ENCODE peak calls at places on chromosomes 12 and 14, in seven cellular contexts. T is CD8-positive, alpha-beta T cell; K is endodermal cell; F is gastrocnemius medialis; X is lower lobe of right lung; L is body of pancreas; D is transverse colon. Y is an unnamed sample.

GRCh38 chr14:91062600-91062999 is 2.2 kb upstream of the RPS6KA5 start:
- DNase-seq in X (no peak), F (no peak), L (no peak), T (no peak), D (no peak), K (no peak), Y (no peak)

GRCh38 chr12:74412607-74413230 is 124.9 kb upstream of the ATXN7L3B start:
- DNase-seq in L (no peak), D (no peak), K (no peak), T (no peak), X (no peak), F (no peak), Y (no peak)

GRCh38 chr12:91973813-91974212 is 171.8 kb downstream of the BTG1 start:
- DNase-seq in X (no peak), T (no peak), F (no peak), K (no peak), D (no peak), L (no peak), Y (no peak)

GRCh38 chr12:63822352-63822751 is 22.1 kb upstream of the SRGAP1 start:
- DNase-seq in K (no peak), D (no peak), F (no peak), X (no peak), T (no peak), L (no peak), Y (no peak)

GRCh38 chr14:25833341-25834121 is 764.3 kb downstream of the NOVA1 start:
- DNase-seq in L (peak), K (peak), T (no peak), F (no peak), X (no peak), D (peak), Y (no peak)

GRCh38 chr14:67417633-67418032 is 5.7 kb upstream of the PLEK2 start:
- DNase-seq in K (no peak), D (no peak), F (no peak), L (no peak), T (no peak), X (no peak), Y (no peak)

GRCh38 chr12:47615711-47616110 is 90.1 kb downstream of the RPAP3 start:
- DNase-seq in X (no peak), L (no peak), K (no peak), D (no peak), F (no peak), T (no peak), Y (no peak)

GRCh38 chr14:74638066-74638465 is 26.0 kb upstream of the LTBP2 start:
- DNase-seq in T (no peak), L (no peak), F (no peak), D (no peak), K (peak), X (no peak), Y (no peak)

GRCh38 chr14:99774204-99774497 is 19.1 kb upstream of the EML1 start:
- DNase-seq in D (no peak), L (no peak), F (no peak), K (no peak), T (no peak), X (no peak), Y (no peak)

GRCh38 chr12:14257734-14258467 is 107.6 kb upstream of the ATF7IP start:
- DNase-seq in F (peak), L (peak), K (peak), D (peak), T (peak), X (peak), Y (no peak)

GRCh38 chr12:63294327-63294632 is 143.3 kb upstream of the AVPR1A start:
- DNase-seq in D (no peak), X (no peak), K (no peak), F (no peak), T (no peak), L (no peak), Y (no peak)

GRCh38 chr14:54524410-54524809 is 14.7 kb downstream of the CGRRF1 start:
- DNase-seq in F (no peak), X (no peak), T (no peak), L (no peak), K (no peak), D (no peak), Y (no peak)

GRCh38 chr12:115088328-115088994 is 404.5 kb upstream of the TBX3 start:
- DNase-seq in T (no peak), X (peak), K (no peak), F (no peak), L (peak), D (no peak), Y (peak)

GRCh38 chr14:73755434-73756014 is 41.3 kb upstream of the PNMA1 start:
- DNase-seq in T (no peak), X (no peak), F (no peak), L (no peak), D (peak), K (peak), Y (no peak)

GRCh38 chr12:54689984-54690383 is 41.8 kb upstream of the DCD start:
- DNase-seq in L (no peak), K (peak), D (no peak), X (no peak), F (no peak), T (no peak), Y (no peak)

DNA sequence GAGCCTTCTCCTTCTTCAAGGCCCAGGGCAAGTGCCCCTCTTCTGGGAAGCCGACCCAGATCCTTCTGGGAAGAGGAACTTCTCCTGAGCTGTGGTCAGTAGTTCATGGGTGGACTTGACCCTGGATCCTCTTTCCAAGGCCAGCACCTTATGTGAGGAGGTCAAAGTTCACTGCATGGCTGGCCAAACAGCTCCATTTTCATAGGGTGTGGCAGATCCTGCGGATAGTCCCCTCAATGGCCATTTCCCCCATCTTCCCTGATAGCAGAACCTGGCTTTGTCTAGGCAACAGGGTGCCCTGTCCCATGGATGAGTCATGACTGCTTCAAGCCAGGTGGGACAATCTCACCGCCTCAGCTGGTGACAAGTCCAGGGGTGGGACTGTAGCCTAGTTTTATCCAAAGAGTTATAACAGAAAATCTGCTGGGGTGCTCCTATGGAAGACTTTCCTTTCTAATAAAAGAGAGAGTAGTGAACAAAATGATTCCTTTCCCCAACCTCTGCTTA is 10.3 kb downstream of the ASB2 start:
- DNase-seq in T (no peak), X (no peak), D (no peak), F (peak), K (no peak), L (no peak), Y (no peak)
- H3K27ac ChIP-seq in T (no peak), X (no peak), D (peak), F (peak), K (no peak), L (no peak), Y (peak)

GRCh38 chr14:58107947-58108552 is 44.0 kb downstream of the ARMH4 start:
- DNase-seq in L (peak), X (no peak), T (peak), F (peak), K (peak), D (peak), Y (no peak)
- TF ChIP-seq CTCF in L (peak), X (peak), T (peak), F (peak), K (peak), D (peak), Y (peak)

GRCh38 chr14:50063876-50064420 is 52.4 kb downstream of the VCPKMT start:
- DNase-seq in X (no peak), K (no peak), F (no peak), T (no peak), L (no peak), D (no peak), Y (no peak)
- H3K27ac ChIP-seq in X (peak), K (no peak), F (no peak), T (peak), L (no peak), D (peak), Y (no peak)

GRCh38 chr12:98243190-98243589 is 272.2 kb upstream of the TMPO start:
- DNase-seq in F (no peak), D (no peak), X (no peak), K (no peak), L (no peak), T (no peak), Y (no peak)
- TF ChIP-seq CTCF in F (no peak), D (no peak), X (no peak), K (no peak), L (no peak), T (no peak), Y (no peak)

DNA sequence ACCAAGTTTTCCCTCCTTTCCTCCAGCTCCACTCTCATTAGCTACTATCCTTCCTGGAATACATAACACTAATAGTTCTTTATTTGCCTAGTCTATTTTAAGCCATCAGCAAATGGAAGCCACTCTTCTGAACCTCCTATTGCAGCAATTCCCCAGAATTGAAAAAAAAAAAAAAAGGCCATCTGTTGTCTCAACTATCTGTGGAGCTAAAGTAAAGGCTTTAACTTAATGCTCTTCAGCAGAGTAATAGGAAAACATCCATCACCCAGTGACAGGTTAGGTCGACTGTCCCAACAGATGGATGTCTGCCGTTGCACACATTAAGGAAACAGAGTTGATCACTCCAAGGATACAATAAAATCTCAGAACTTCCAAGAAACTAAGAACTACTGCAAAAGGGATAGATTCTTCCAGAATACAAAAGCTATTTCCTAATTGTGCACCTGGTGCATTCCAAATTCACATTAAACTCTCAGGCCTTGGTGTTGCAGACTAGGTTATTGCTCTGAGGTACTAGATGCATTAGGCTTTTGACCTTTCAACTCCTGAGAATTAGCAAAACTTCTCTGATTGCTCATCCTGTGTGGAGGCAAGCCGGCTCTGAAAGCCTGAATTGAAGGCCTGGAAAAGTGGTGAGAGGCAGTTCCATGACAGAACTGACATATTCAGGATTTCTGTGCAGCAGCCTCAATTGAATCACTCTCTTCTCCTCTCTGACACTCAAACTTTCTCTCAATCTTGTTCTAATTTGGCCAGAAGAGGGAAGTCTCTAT is 238.4 kb upstream of the HMGA2 start:
- DNase-seq in T (no peak), K (no peak), X (no peak), F (no peak), D (no peak), L (no peak), Y (no peak)
- H3K27ac ChIP-seq in T (no peak), K (no peak), X (no peak), F (no peak), D (no peak), L (no peak), Y (no peak)

GRCh38 chr14:29489911-29490310 is 437.7 kb downstream of the PRKD1 start:
- DNase-seq in D (no peak), F (no peak), X (no peak), T (no peak), K (no peak), L (no peak), Y (no peak)

DNA sequence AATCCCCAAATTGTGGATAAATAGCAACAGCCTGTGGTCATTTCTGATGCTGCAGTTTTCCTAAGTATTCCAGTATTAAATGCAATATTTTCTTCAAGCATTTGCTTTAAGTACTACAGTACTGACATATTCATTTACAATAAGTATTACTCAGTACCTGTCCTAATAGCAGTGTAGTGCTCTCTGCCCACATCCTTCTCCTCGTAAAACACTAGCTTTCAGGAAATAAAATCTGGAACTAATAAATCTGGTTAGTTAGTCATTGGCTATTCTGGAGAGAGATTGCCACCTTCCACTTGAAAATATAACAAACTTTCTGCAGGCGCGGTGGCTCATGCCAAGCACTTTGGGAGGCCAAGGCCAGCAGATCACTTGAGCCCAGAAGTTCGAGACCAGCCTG is 441.5 kb downstream of the PRKD1 start:
- DNase-seq in F (no peak), D (no peak), T (no peak), L (no peak), K (no peak), X (no peak), Y (no peak)
- TF ChIP-seq CTCF in F (no peak), D (no peak), T (no peak), L (no peak), K (no peak), X (no peak), Y (no peak)

DNA sequence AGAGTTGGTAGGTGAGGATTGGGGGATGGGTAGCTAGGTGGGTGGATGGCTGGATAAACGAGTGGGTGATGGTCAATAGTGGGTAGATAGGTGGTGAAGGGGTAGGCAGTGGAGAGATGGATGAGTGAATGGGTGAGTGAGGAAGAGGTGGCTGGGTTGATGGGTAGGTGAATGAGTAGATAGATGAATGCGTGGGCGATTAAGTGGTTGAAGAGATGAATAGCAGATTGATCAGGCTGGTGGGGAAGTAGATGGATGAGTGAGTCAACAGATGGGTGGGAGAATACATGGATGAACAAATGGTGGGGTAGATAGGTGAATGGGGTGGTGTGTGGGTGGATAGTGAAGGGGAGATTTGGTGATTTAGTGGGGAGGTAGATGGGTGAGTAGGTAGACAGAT is 51.1 kb downstream of the SYNE3 start:
- DNase-seq in L (no peak), D (no peak), K (no peak), F (no peak), T (no peak), X (no peak), Y (no peak)
- H3K27ac ChIP-seq in L (no peak), D (no peak), K (no peak), F (no peak), T (peak), X (no peak), Y (no peak)